ENCODE peak calls at places on chromosomes 2 and 18, in ten cellular contexts. S is effector memory CD4-positive, alpha-beta T cell; J is stimulated activated CD8-positive, alpha-beta memory T cell treated with anti-CD3 and anti-CD28 coated beads, Interleukin-4, amount 100 ng/mL, for 1 hour; A is renal cortical epithelial cell; P is activated CD4-positive, alpha-beta T cell treated with anti-CD3 and anti-CD28 coated beads for 1 hour; V is IMR-90; C is fibroblast of the aortic adventitia; Z is endothelial cell; E is endodermal cell; N is MM.1S. I is an unnamed sample.

GRCh38 chr2:218155953-218156479 is 10.7 kb downstream of the CXCR1 start:
- DNase-seq in S (no peak), J (no peak), A (no peak), P (no peak), V (no peak), C (no peak), Z (no peak), E (no peak), N (no peak), I (no peak)

GRCh38 chr2:115427436-115427835 is 985.0 kb downstream of the DPP10 start:
- DNase-seq in S (no peak), J (no peak), A (no peak), P (no peak), V (no peak), C (no peak), Z (no peak), E (peak), N (no peak), I (no peak)

GRCh38 chr2:170500104-170500503 is 215.0 kb upstream of the SP5 start:
- DNase-seq in S (no peak), J (no peak), A (no peak), P (no peak), V (no peak), C (no peak), Z (no peak), E (no peak), N (no peak), I (no peak)

GRCh38 chr2:191991442-191991841 is 144.6 kb upstream of the CAVIN2 start:
- DNase-seq in S (no peak), J (no peak), A (no peak), P (no peak), V (no peak), C (no peak), Z (no peak), E (no peak), N (no peak), I (no peak)

GRCh38 chr2:161160226-161161073 is at the start of gene TANK:
- DNase-seq in S (peak), J (peak), A (peak), P (peak), V (peak), C (peak), Z (peak), E (peak), N (peak), I (peak)

GRCh38 chr2:85413592-85414421 is 3.6 kb upstream of the CAPG start:
- DNase-seq in S (no peak), J (no peak), A (no peak), P (no peak), V (peak), C (peak), Z (peak), E (peak), N (no peak), I (no peak)

GRCh38 chr18:60040966-60041365 is 141.2 kb downstream of the PMAIP1 start:
- DNase-seq in S (no peak), J (no peak), A (no peak), P (no peak), V (no peak), C (no peak), Z (no peak), E (no peak), N (no peak), I (no peak)

GRCh38 chr18:433297-433696 is 67.2 kb downstream of the COLEC12 start:
- DNase-seq in S (no peak), J (no peak), A (no peak), P (no peak), V (peak), C (peak), Z (no peak), E (no peak), N (no peak), I (no peak)

GRCh38 chr2:45637440-45637839 is 14.0 kb upstream of the PRKCE start:
- DNase-seq in S (no peak), J (no peak), A (peak), P (no peak), V (peak), C (no peak), Z (no peak), E (no peak), N (peak), I (no peak)

I was measured in stimulated activated naive CD4-positive, alpha-beta T cell treated with Interleukin-2 at 50 U/mL for 16 hours.